ENCODE peak calls at places on chromosomes 11 and 22, in four cellular contexts. O is H9, S is IMR-90, D is neuronal stem cell. P is an unnamed sample.

GRCh38 chr11:68011046-68011943 is 1.2 kb downstream of the ALDH3B1 start:
- DNase-seq in O (no peak), S (no peak), D (no peak), P (no peak)

GRCh38 chr22:36010090-36010489 is 18.5 kb downstream of the RBFOX2 start:
- DNase-seq in O (peak; percentile 67), S (no peak), D (peak; percentile 56), P (no peak)

GRCh38 chr11:63499874-63500273 is 6.0 kb upstream of the LGALS12 start:
- DNase-seq in O (no peak), S (no peak), D (no peak), P (no peak)

GRCh38 chr11:81377418-81377817 is 1356.2 kb downstream of the FAM181B start:
- DNase-seq in O (peak; percentile 32), S (no peak), D (no peak), P (no peak)

GRCh38 chr22:37562049-37562784 is 1.9 kb downstream of the CDC42EP1 start:
- DNase-seq in O (no peak), S (no peak), D (no peak), P (no peak)

GRCh38 chr11:47403135-47403534 is 5.3 kb upstream of the SLC39A13 start:
- DNase-seq in O (no peak), S (no peak), D (no peak), P (no peak)

GRCh38 chr11:119896387-119897045 is 167.5 kb upstream of the NECTIN1 start:
- DNase-seq in O (no peak), S (no peak), D (no peak), P (no peak)

GRCh38 chr11:65043881-65044501 is 3.0 kb downstream of the SAC3D1 start:
- DNase-seq in O (no peak), S (peak; percentile 43), D (no peak), P (no peak)

GRCh38 chr22:29797351-29797750 is 30.2 kb downstream of the UQCR10 start:
- DNase-seq in O (no peak), S (no peak), D (no peak), P (no peak)

GRCh38 chr22:24134090-24134846 is 47.0 kb upstream of the SUSD2 start:
- DNase-seq in O (no peak), S (no peak), D (peak; percentile 61), P (no peak)

GRCh38 chr11:120863359-120863758 is 160.5 kb upstream of the TBCEL start:
- DNase-seq in O (no peak), S (peak; percentile 15), D (no peak), P (peak; percentile 14)

GRCh38 chr11:3736816-3737215 is 60.5 kb downstream of the NUP98 start:
- DNase-seq in O (no peak), S (no peak), D (no peak), P (no peak)

GRCh38 chr11:65663634-65664200 is 1.0 kb upstream of the RELA start:
- DNase-seq in O (no peak), S (peak; percentile 52), D (no peak), P (peak; percentile 87)

GRCh38 chr11:57001674-57002401 is 13.1 kb downstream of the OR5AK2 start:
- DNase-seq in O (no peak), S (peak; percentile 21), D (no peak), P (peak; percentile 11)

GRCh38 chr22:24443668-24444067 is 16.3 kb downstream of the ADORA2A start:
- DNase-seq in O (no peak), S (no peak), D (no peak), P (no peak)

GRCh38 chr22:38406617-38407016 is 48.4 kb downstream of the KCNJ4 start:
- DNase-seq in O (no peak), S (peak; percentile 26), D (no peak), P (no peak)

GRCh38 chr11:65498042-65498726 is 661 bp upstream of the MALAT1 start:
- DNase-seq in O (no peak), S (peak; percentile 68), D (no peak), P (peak; percentile 82)

GRCh38 chr11:111937461-111937769 is 272 bp downstream of the DIXDC1 start:
- DNase-seq in O (no peak), S (no peak), D (no peak), P (no peak)

GRCh38 chr11:73157141-73158010 is 15.3 kb upstream of the FCHSD2 start:
- DNase-seq in O (no peak), S (peak; percentile 81), D (no peak), P (peak; percentile 46)

GRCh38 chr11:57647960-57648776 is 1.5 kb downstream of the YPEL4 start:
- DNase-seq in O (peak; percentile 42), S (no peak), D (no peak), P (peak; percentile 33)

GRCh38 chr22:49296561-49296960 is 531.1 kb downstream of the BRD1 start:
- DNase-seq in O (peak; percentile 19), S (no peak), D (no peak), P (no peak)

GRCh38 chr11:122167100-122167499 is 51.1 kb upstream of the BLID start:
- DNase-seq in O (no peak), S (peak; percentile 85), D (no peak), P (peak; percentile 87)

GRCh38 chr22:17942721-17943120 is 81.6 kb downstream of the MICAL3 start:
- DNase-seq in O (no peak), S (no peak), D (no peak), P (no peak)

GRCh38 chr11:40161855-40162410 is 1297.5 kb downstream of the LRRC4C start:
- DNase-seq in O (no peak), S (no peak), D (no peak), P (no peak)

GRCh38 chr22:20156611-20157415 is 6.0 kb upstream of the CCDC188 start:
- DNase-seq in O (peak; percentile 89), S (peak; percentile 66), D (peak; percentile 81), P (peak; percentile 62)

GRCh38 chr11:76209671-76209955 is 3.3 kb upstream of the WNT11 start:
- DNase-seq in O (no peak), S (no peak), D (no peak), P (no peak)

GRCh38 chr22:44825310-44826150 is 73.2 kb downstream of the ARHGAP8 start:
- DNase-seq in O (no peak), S (no peak), D (no peak), P (no peak)

GRCh38 chr22:45271667-45272188 is 13.0 kb upstream of the UPK3A start:
- DNase-seq in O (no peak), S (no peak), D (no peak), P (peak; percentile 48)

GRCh38 chr11:15905815-15906214 is 450.5 kb downstream of the SOX6 start:
- DNase-seq in O (no peak), S (no peak), D (no peak), P (no peak)

GRCh38 chr11:15905334-15905733 is 451.0 kb downstream of the SOX6 start:
- DNase-seq in O (no peak), S (no peak), D (no peak), P (no peak)

GRCh38 chr11:15901046-15901445 is 455.3 kb downstream of the SOX6 start:
- DNase-seq in O (no peak), S (no peak), D (no peak), P (no peak)

GRCh38 chr11:15903246-15903645 is 453.1 kb downstream of the SOX6 start:
- DNase-seq in O (no peak), S (no peak), D (no peak), P (no peak)

DNA sequence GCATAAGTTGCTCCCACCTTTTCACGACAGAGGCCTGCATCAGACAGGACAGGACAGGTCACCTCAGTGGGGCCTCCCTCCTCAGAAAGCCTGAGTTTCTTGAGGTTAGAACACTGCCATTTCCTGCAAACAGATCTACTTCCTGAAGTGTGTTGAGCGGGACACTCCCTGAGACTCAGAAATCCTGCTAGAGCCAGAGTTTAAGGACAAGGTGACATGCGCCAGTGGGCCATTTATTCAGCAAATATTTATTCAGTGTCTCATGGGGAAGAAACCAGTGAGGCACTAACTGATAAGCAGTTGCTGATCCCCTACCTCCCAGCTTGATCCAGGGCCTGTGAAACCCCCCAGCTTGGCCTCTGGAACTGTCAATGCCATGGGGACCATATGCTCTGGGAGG is 454.6 kb downstream of the SOX6 start:
- DNase-seq in O (no peak), S (no peak), D (no peak), P (no peak)
- H3K27ac ChIP-seq in O (no peak overlapping the region), S (no peak overlapping the region), D (no peak overlapping the region), P (no peak overlapping the region)

DNA sequence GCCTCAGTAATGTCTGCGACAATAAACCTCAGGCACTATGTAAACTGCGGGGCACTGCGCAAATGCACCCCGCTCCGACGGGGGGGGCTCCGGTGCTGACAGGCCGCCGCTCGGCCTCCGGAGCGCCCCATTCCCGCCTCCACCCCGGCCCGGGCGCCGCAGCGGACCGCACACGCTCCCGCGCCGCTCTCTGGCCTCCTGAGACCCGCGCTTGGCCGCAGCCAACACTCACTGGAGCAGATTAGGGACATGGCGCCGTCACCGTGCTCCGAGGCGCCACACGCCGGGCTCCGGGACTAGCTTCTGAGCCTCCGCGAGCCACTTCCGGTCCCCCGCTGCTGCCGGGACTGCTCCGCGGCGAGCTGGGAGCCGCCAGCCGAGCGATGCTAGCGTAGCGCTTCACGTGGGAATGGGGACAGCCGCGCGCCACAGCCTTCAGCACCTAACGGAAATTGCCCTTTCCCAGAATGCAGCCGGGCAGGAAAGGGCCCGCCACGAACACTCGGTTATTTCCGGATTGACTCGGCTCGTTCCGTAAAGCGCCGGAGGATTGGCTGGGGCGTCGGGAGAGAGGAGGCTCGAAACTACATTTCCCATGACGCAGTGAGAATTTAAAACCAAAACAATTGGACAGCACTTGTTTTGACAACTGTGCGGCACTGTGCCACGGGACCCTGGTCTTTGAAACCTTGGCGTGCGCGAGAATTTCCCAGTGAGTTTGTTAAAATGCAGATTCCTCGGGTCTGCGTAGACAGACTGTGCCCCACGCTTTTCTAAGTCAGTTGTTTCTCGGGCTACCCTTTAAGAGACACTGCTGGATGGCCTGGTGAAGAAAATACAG is at the start of gene PRPF19:
- DNase-seq in O (peak; percentile 98), S (peak; percentile 92), D (peak; percentile 98), P (peak; percentile 98)
- H2BK5ac ChIP-seq in O (no peak within 1 kb of the TSS), S (peak within 1 kb of the TSS; percentile 53), D (no peak within 1 kb of the TSS), P (no peak within 1 kb of the TSS)

DNA sequence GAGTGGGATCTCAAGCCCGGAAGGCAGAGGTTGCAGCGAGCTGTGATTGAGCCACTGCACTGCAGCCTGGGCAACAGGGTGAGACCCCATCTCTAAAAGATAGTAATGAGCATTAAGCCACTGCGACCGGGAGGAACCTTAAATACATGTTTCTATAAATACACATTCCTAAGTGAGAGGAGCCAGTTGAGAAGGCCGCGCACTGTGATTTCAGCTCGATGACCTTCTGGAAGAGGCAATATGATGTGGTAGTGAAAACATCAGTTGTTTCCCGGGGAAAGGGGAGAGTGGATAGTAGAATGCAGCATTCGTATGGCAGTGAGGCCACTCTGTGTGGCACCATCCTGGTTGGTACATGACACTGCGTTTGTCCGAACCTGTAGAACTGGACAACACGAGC is 18.0 kb downstream of the PTDSS2 start:
- DNase-seq in O (no peak), S (no peak), D (no peak), P (no peak)
- H2BK15ac ChIP-seq in O (no peak overlapping the region), S (no peak overlapping the region), D (no peak overlapping the region), P (no peak overlapping the region)

GRCh38 chr11:9203715-9204311 is 61.3 kb downstream of the DENND5A start:
- DNase-seq in O (peak; percentile 41), S (no peak), D (no peak), P (no peak)

GRCh38 chr11:9208726-9209501 is 56.2 kb downstream of the DENND5A start:
- DNase-seq in O (no peak), S (no peak), D (no peak), P (no peak)

GRCh38 chr11:9206496-9206895 is 58.7 kb downstream of the DENND5A start:
- DNase-seq in O (no peak), S (peak; percentile 78), D (no peak), P (peak; percentile 79)

GRCh38 chr11:9207229-9207628 is 57.9 kb downstream of the DENND5A start:
- DNase-seq in O (no peak), S (no peak), D (no peak), P (no peak)

DNA sequence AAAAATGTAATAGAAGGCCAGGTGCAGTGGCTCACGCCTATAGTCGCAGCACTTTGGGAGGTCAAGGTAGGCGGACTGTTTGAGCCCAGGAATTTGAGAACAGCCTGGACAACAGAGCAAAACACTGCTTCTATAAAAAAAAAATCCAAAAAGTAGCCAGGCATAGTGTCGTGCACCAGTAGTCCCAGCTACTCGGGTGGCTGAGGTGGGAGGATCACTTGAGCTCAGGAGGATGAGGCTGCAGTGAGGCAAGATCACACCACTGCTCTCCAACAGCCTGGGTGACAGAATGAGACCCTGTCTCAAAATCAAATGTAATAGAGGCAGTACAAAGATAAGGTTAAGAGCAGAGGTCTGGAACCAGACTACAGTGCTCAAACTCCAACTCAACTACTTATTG is 59.6 kb downstream of the DENND5A start:
- DNase-seq in O (no peak), S (no peak), D (no peak), P (no peak)
- H3K27ac ChIP-seq in O (no peak overlapping the region), S (peak overlapping the region; percentile 32), D (no peak overlapping the region), P (peak overlapping the region; percentile 65)

P was measured in mesenchymal stem cell.